ENCODE peak calls at places on chromosomes 16 and 17, in nine cellular contexts. One of them, this sample, is unnamed. For H3K79me2, the result is how much of the 10 kb centered on the place peaks cover.

GRCh38 chr16:46885960-46886763 is 2.0 kb downstream of the GPT2 start:
- DNase-seq in H1: no peak
- DNase-seq in K562: no peak
- DNase-seq in neural progenitor cell: peak
- DNase-seq in SK-N-SH: peak
- DNase-seq in HCT116: no peak
- DNase-seq in osteoblast: no peak
- DNase-seq in mammary epithelial cell: peak
- DNase-seq in fibroblast of lung: peak
- DNase-seq in this sample: no peak

GRCh38 chr17:62860962-62861873 is 53.1 kb upstream of the MARCHF10 start:
- DNase-seq in fibroblast of lung: peak
- DNase-seq in osteoblast: peak
- DNase-seq in H1: peak
- DNase-seq in HCT116: no peak
- DNase-seq in SK-N-SH: no peak
- DNase-seq in K562: no peak
- DNase-seq in neural progenitor cell: no peak
- DNase-seq in mammary epithelial cell: no peak
- DNase-seq in this sample: no peak

GRCh38 chr17:81412490-81413093 is 17.3 kb downstream of the BAHCC1 start:
- DNase-seq in SK-N-SH: no peak
- DNase-seq in K562: peak
- DNase-seq in osteoblast: no peak
- DNase-seq in neural progenitor cell: no peak
- DNase-seq in fibroblast of lung: peak
- DNase-seq in HCT116: no peak
- DNase-seq in mammary epithelial cell: peak
- DNase-seq in H1: no peak
- DNase-seq in this sample: no peak

GRCh38 chr17:57379237-57380054 is 123.1 kb downstream of the MSI2 start:
- DNase-seq in SK-N-SH: peak
- DNase-seq in osteoblast: no peak
- DNase-seq in K562: peak
- DNase-seq in fibroblast of lung: peak
- DNase-seq in H1: no peak
- DNase-seq in HCT116: no peak
- DNase-seq in neural progenitor cell: peak
- DNase-seq in mammary epithelial cell: no peak
- DNase-seq in this sample: no peak

GRCh38 chr17:66667491-66668030 is 167.4 kb upstream of the CACNG5 start:
- DNase-seq in fibroblast of lung: no peak
- DNase-seq in mammary epithelial cell: no peak
- DNase-seq in osteoblast: no peak
- DNase-seq in H1: no peak
- DNase-seq in neural progenitor cell: no peak
- DNase-seq in HCT116: no peak
- DNase-seq in K562: no peak
- DNase-seq in SK-N-SH: no peak
- DNase-seq in this sample: no peak

GRCh38 chr16:19883296-19883951 is 1.2 kb downstream of the GPRC5B start:
- DNase-seq in fibroblast of lung: peak
- DNase-seq in H1: peak
- DNase-seq in K562: peak
- DNase-seq in SK-N-SH: peak
- DNase-seq in mammary epithelial cell: no peak
- DNase-seq in osteoblast: no peak
- DNase-seq in neural progenitor cell: peak
- DNase-seq in HCT116: no peak
- DNase-seq in this sample: no peak

GRCh38 chr16:68434654-68435210 is 13.6 kb downstream of the SMPD3 start:
- DNase-seq in mammary epithelial cell: peak
- DNase-seq in K562: no peak
- DNase-seq in SK-N-SH: no peak
- DNase-seq in HCT116: no peak
- DNase-seq in neural progenitor cell: no peak
- DNase-seq in H1: no peak
- DNase-seq in osteoblast: no peak
- DNase-seq in fibroblast of lung: no peak
- DNase-seq in this sample: no peak

GRCh38 chr17:20095366-20096080 is 86.4 kb downstream of the SPECC1 start:
- DNase-seq in mammary epithelial cell: peak
- DNase-seq in SK-N-SH: peak
- DNase-seq in osteoblast: peak
- DNase-seq in fibroblast of lung: peak
- DNase-seq in neural progenitor cell: peak
- DNase-seq in K562: no peak
- DNase-seq in HCT116: peak
- DNase-seq in H1: no peak
- DNase-seq in this sample: no peak

GRCh38 chr17:74152591-74153455 is 50.7 kb upstream of the RPL38 start:
- DNase-seq in osteoblast: no peak
- DNase-seq in H1: peak
- DNase-seq in fibroblast of lung: no peak
- DNase-seq in SK-N-SH: peak
- DNase-seq in K562: no peak
- DNase-seq in neural progenitor cell: no peak
- DNase-seq in mammary epithelial cell: no peak
- DNase-seq in HCT116: no peak
- DNase-seq in this sample: no peak

GRCh38 chr17:64281962-64282752 is 19.1 kb upstream of the TEX2 start:
- DNase-seq in H1: peak
- DNase-seq in mammary epithelial cell: peak
- DNase-seq in fibroblast of lung: peak
- DNase-seq in SK-N-SH: peak
- DNase-seq in K562: peak
- DNase-seq in HCT116: peak
- DNase-seq in osteoblast: peak
- DNase-seq in neural progenitor cell: peak
- DNase-seq in this sample: peak

GRCh38 chr17:80262775-80263244 is 2.2 kb downstream of the RNF213 start:
- DNase-seq in K562: no peak
- DNase-seq in neural progenitor cell: no peak
- DNase-seq in mammary epithelial cell: no peak
- DNase-seq in osteoblast: peak
- DNase-seq in HCT116: no peak
- DNase-seq in fibroblast of lung: no peak
- DNase-seq in H1: no peak
- DNase-seq in SK-N-SH: no peak
- DNase-seq in this sample: no peak

GRCh38 chr17:80261159-80261894 is 675 bp downstream of the RNF213 start:
- DNase-seq in SK-N-SH: peak
- DNase-seq in K562: peak
- DNase-seq in HCT116: no peak
- DNase-seq in H1: peak
- DNase-seq in neural progenitor cell: peak
- DNase-seq in osteoblast: peak
- DNase-seq in fibroblast of lung: peak
- DNase-seq in mammary epithelial cell: peak
- DNase-seq in this sample: peak

GRCh38 chr17:80260791-80261158 is at the start of gene RNF213:
- DNase-seq in H1: peak
- DNase-seq in HCT116: no peak
- DNase-seq in osteoblast: peak
- DNase-seq in fibroblast of lung: peak
- DNase-seq in K562: peak
- DNase-seq in mammary epithelial cell: no peak
- DNase-seq in neural progenitor cell: peak
- DNase-seq in SK-N-SH: peak
- DNase-seq in this sample: peak

GRCh38 chr17:80262291-80262690 is 1.6 kb downstream of the RNF213 start:
- DNase-seq in SK-N-SH: no peak
- DNase-seq in HCT116: no peak
- DNase-seq in neural progenitor cell: no peak
- DNase-seq in mammary epithelial cell: no peak
- DNase-seq in K562: no peak
- DNase-seq in H1: no peak
- DNase-seq in fibroblast of lung: no peak
- DNase-seq in osteoblast: peak
- DNase-seq in this sample: no peak

GRCh38 chr17:80261895-80262279 is 1.2 kb downstream of the RNF213 start:
- DNase-seq in K562: no peak
- DNase-seq in SK-N-SH: no peak
- DNase-seq in fibroblast of lung: no peak
- DNase-seq in osteoblast: no peak
- DNase-seq in neural progenitor cell: no peak
- DNase-seq in HCT116: no peak
- DNase-seq in H1: no peak
- DNase-seq in mammary epithelial cell: no peak
- DNase-seq in this sample: no peak
- H3K27ac ChIP-seq in K562: peak
- H3K27ac ChIP-seq in SK-N-SH: no peak
- H3K27ac ChIP-seq in fibroblast of lung: peak
- H3K27ac ChIP-seq in osteoblast: peak
- H3K27ac ChIP-seq in neural progenitor cell: peak
- H3K27ac ChIP-seq in HCT116: peak
- H3K27ac ChIP-seq in H1: peak
- H3K27ac ChIP-seq in mammary epithelial cell: peak
- H3K27ac ChIP-seq in this sample: peak

GRCh38 chr17:78839762-78840529 is 668 bp downstream of the USP36 start:
- DNase-seq in mammary epithelial cell: peak
- DNase-seq in H1: no peak
- DNase-seq in osteoblast: peak
- DNase-seq in HCT116: no peak
- DNase-seq in SK-N-SH: peak
- DNase-seq in neural progenitor cell: peak
- DNase-seq in K562: no peak
- DNase-seq in fibroblast of lung: peak
- DNase-seq in this sample: peak
- H3K79me2 ChIP-seq in mammary epithelial cell: half or more
- H3K79me2 ChIP-seq in H1: under half
- H3K79me2 ChIP-seq in osteoblast: half or more
- H3K79me2 ChIP-seq in HCT116: half or more
- H3K79me2 ChIP-seq in SK-N-SH: half or more
- H3K79me2 ChIP-seq in neural progenitor cell: under half
- H3K79me2 ChIP-seq in K562: under half
- H3K79me2 ChIP-seq in fibroblast of lung: under half
- H3K79me2 ChIP-seq in this sample: half or more

DNA sequence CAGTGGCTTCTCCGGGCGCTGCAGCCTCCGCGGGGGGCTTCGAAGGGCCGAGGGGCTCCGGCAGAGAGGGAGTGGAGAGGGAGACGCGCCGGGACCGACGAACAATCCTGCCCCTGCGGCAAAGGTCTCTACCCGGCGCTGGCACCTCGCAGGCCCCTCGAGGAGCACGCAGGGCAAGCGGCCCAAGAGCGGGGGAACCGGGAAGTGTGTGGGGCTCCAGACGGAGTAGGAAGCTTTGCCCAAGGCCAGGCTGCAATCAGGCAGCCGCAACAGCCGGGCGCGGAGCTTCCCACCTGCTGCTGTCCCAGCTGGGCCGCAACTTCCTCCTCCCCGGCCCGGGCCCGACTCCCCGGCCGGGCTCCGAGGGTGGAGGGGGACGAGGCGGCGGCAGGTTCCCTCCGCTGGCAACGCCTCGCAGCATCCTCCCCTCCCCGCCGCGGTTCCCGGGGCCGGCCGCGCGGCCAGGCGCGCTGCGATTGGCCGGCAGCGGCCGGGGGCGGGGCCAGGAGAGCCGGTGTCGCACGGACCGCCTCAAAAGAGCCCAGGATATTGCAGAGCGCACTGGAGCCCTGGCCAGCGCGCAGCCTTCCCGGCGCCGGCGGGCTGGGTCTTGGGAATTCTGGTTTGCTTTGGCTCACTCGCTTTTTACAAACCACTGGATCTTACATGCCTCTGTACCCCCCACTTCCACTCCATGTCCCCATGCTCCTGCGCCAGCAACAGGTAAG is at the start of gene KCNJ2:
- DNase-seq in SK-N-SH: peak
- DNase-seq in K562: peak
- DNase-seq in neural progenitor cell: peak
- DNase-seq in fibroblast of lung: peak
- DNase-seq in osteoblast: peak
- DNase-seq in H1: peak
- DNase-seq in mammary epithelial cell: peak
- DNase-seq in HCT116: no peak
- DNase-seq in this sample: peak
- H3K27ac ChIP-seq in SK-N-SH: peak
- H3K27ac ChIP-seq in K562: no peak
- H3K27ac ChIP-seq in neural progenitor cell: no peak
- H3K27ac ChIP-seq in fibroblast of lung: peak
- H3K27ac ChIP-seq in osteoblast: peak
- H3K27ac ChIP-seq in H1: no peak
- H3K27ac ChIP-seq in mammary epithelial cell: no peak
- H3K27ac ChIP-seq in HCT116: no peak
- H3K27ac ChIP-seq in this sample: no peak

GRCh38 chr17:2337811-2338657 is 733 bp downstream of the SGSM2 start:
- DNase-seq in fibroblast of lung: peak
- DNase-seq in HCT116: no peak
- DNase-seq in osteoblast: peak
- DNase-seq in SK-N-SH: peak
- DNase-seq in K562: peak
- DNase-seq in mammary epithelial cell: peak
- DNase-seq in neural progenitor cell: peak
- DNase-seq in H1: peak
- DNase-seq in this sample: peak

GRCh38 chr17:2336215-2337151 is at the start of gene TSR1:
- DNase-seq in HCT116: peak
- DNase-seq in fibroblast of lung: peak
- DNase-seq in mammary epithelial cell: peak
- DNase-seq in osteoblast: peak
- DNase-seq in K562: peak
- DNase-seq in neural progenitor cell: peak
- DNase-seq in SK-N-SH: peak
- DNase-seq in H1: peak
- DNase-seq in this sample: peak

GRCh38 chr17:2337152-2337810 is at the start of gene SGSM2:
- DNase-seq in osteoblast: peak
- DNase-seq in fibroblast of lung: peak
- DNase-seq in HCT116: no peak
- DNase-seq in neural progenitor cell: peak
- DNase-seq in H1: no peak
- DNase-seq in SK-N-SH: peak
- DNase-seq in mammary epithelial cell: no peak
- DNase-seq in K562: peak
- DNase-seq in this sample: peak

GRCh38 chr17:2331303-2331702 is 5.0 kb downstream of the TSR1 start:
- DNase-seq in mammary epithelial cell: no peak
- DNase-seq in SK-N-SH: no peak
- DNase-seq in HCT116: no peak
- DNase-seq in K562: no peak
- DNase-seq in osteoblast: no peak
- DNase-seq in neural progenitor cell: no peak
- DNase-seq in fibroblast of lung: no peak
- DNase-seq in H1: no peak
- DNase-seq in this sample: no peak

DNA sequence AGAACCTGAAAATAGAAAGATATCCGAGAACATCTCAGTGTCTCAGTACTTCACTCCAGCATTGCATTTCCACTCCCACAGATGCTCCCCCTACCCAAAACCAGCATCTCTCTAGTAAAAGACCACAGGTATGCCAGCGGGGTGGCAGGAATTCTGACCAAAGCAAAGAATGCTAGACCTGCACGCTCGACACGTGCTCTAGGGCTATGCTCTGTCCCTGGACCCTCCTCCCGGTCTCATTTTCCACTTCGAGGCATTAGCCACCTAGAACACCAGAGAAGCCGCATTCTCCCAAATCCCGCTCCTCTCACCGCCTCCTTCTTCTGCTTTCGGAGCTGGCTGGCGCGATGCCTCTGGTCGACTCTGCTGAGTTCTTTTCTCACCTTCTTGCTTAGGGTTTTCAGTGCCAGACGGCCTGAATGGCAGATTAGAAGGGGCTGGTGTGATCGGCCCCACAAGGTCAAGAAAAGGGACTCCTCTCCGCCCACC is 487 bp downstream of the TSR1 start:
- DNase-seq in mammary epithelial cell: no peak
- DNase-seq in H1: no peak
- DNase-seq in neural progenitor cell: peak
- DNase-seq in SK-N-SH: peak
- DNase-seq in K562: peak
- DNase-seq in HCT116: no peak
- DNase-seq in fibroblast of lung: peak
- DNase-seq in osteoblast: peak
- DNase-seq in this sample: no peak
- H3K79me2 ChIP-seq in mammary epithelial cell: half or more
- H3K79me2 ChIP-seq in H1: half or more
- H3K79me2 ChIP-seq in neural progenitor cell: under half
- H3K79me2 ChIP-seq in SK-N-SH: half or more
- H3K79me2 ChIP-seq in K562: half or more
- H3K79me2 ChIP-seq in HCT116: half or more
- H3K79me2 ChIP-seq in fibroblast of lung: under half
- H3K79me2 ChIP-seq in osteoblast: under half
- H3K79me2 ChIP-seq in this sample: half or more

This sample was measured in MM.1S.